ENCODE peak calls at places on chromosomes 16 and 17, in seven cellular contexts. V, N, Q, C, M, P and B are unnamed samples.

GRCh38 chr16:30439720-30440348 is 5.8 kb downstream of the SEPHS2 start:
- DNase-seq in Q (no peak), M (no peak), V (no peak), P (no peak), C (no peak), N (no peak), B (no peak)

GRCh38 chr17:48011405-48012150 is 26.0 kb downstream of the COPZ2 start:
- DNase-seq in P (peak; percentile 77), V (no peak), Q (no peak), M (peak; percentile 33), C (no peak), N (no peak), B (peak; percentile 78)

GRCh38 chr16:11319529-11320146 is 25.6 kb upstream of the RMI2 start:
- DNase-seq in V (no peak), C (no peak), N (no peak), P (no peak), Q (no peak), M (peak; percentile 39), B (no peak)

GRCh38 chr16:57256601-57257395 is 11.7 kb downstream of the ARL2BP start:
- DNase-seq in V (no peak), C (no peak), P (no peak), Q (no peak), N (no peak), M (no peak), B (no peak)

GRCh38 chr16:80947239-80947638 is 59.4 kb downstream of the CMC2 start:
- DNase-seq in M (no peak), C (no peak), V (no peak), P (no peak), Q (no peak), N (no peak), B (no peak)

GRCh38 chr17:57874058-57874419 is 24.2 kb upstream of the MRPS23 start:
- DNase-seq in V (no peak), C (no peak), N (no peak), M (no peak), Q (no peak), P (no peak), B (no peak)

GRCh38 chr17:4229627-4230026 is 34.2 kb downstream of the ANKFY1 start:
- DNase-seq in M (no peak), V (peak; percentile 51), P (peak; percentile 68), N (no peak), Q (peak; percentile 81), C (no peak), B (peak; percentile 94)

GRCh38 chr17:11772031-11772430 is 173.8 kb downstream of the DNAH9 start:
- DNase-seq in Q (no peak), P (no peak), M (no peak), V (no peak), N (no peak), C (no peak), B (no peak)

GRCh38 chr17:68172461-68172954 is 75.3 kb upstream of the AMZ2 start:
- DNase-seq in C (peak; percentile 66), P (peak; percentile 53), V (peak; percentile 11), M (peak; percentile 83), N (peak; percentile 67), Q (peak; percentile 55), B (peak; percentile 62)

GRCh38 chr17:72063262-72063661 is 57.6 kb upstream of the SOX9 start:
- DNase-seq in Q (no peak), M (peak; percentile 12), C (no peak), V (no peak), P (no peak), N (no peak), B (no peak)

GRCh38 chr17:62921837-62922236 is 44.2 kb upstream of the TANC2 start:
- DNase-seq in M (no peak), V (no peak), N (no peak), P (no peak), C (no peak), Q (no peak), B (no peak)